ENCODE peak calls at places on chromosomes 7 and 10, in five cellular contexts. K is HepG2, J is GM12878, T is WTC11, C is K562. U is an unnamed sample.

GRCh38 chr10:10293431-10293830 is 724.2 kb upstream of the CELF2 start:
- DNase-seq in K (no peak), J (no peak), T (peak), C (no peak), U (no peak)

GRCh38 chr7:79245623-79246249 is 207.7 kb downstream of the MAGI2 start:
- DNase-seq in K (peak), J (no peak), T (no peak), C (no peak), U (no peak)

GRCh38 chr7:128299109-128299514 is 44.6 kb downstream of the RBM28 start:
- DNase-seq in K (no peak), J (no peak), T (peak), C (no peak), U (no peak)

GRCh38 chr7:94022550-94022949 is 18.4 kb upstream of the BET1 start:
- DNase-seq in K (no peak), J (no peak), T (no peak), C (no peak), U (no peak)

GRCh38 chr7:69457912-69458491 is 140.3 kb upstream of the AUTS2 start:
- DNase-seq in K (no peak), J (no peak), T (peak), C (no peak), U (no peak)

GRCh38 chr10:114281461-114281860 is 42.4 kb downstream of the VWA2 start:
- DNase-seq in K (no peak), J (no peak), T (no peak), C (no peak), U (no peak)

GRCh38 chr10:131475043-131475442 is 163.5 kb upstream of the TCERG1L start:
- DNase-seq in K (no peak), J (no peak), T (no peak), C (no peak), U (no peak)

GRCh38 chr10:5168897-5169296 is 16.1 kb downstream of the AKR1C8 start:
- DNase-seq in K (peak), J (no peak), T (no peak), C (no peak), U (no peak)

GRCh38 chr7:91050677-91051076 is 213.6 kb upstream of the FZD1 start:
- DNase-seq in K (no peak), J (no peak), T (no peak), C (no peak), U (no peak)

GRCh38 chr7:27213150-27213903 is 13.4 kb upstream of the HOXA13 start:
- DNase-seq in K (no peak), J (no peak), T (no peak), C (no peak), U (no peak)

GRCh38 chr7:156220701-156221100 is 408.4 kb upstream of the SHH start:
- DNase-seq in K (no peak), J (no peak), T (no peak), C (no peak), U (no peak)

GRCh38 chr7:12357508-12357907 is 46.2 kb downstream of the VWDE start:
- DNase-seq in K (no peak), J (no peak), T (no peak), C (no peak), U (no peak)

GRCh38 chr10:114716811-114717404 is 58.8 kb upstream of the ABLIM1 start:
- DNase-seq in K (no peak), J (no peak), T (no peak), C (no peak), U (no peak)

GRCh38 chr7:129262333-129262732 is 37.5 kb downstream of the AHCYL2 start:
- DNase-seq in K (no peak), J (no peak), T (no peak), C (no peak), U (no peak)

GRCh38 chr7:154591544-154591943 is 411.4 kb downstream of the PAXIP1 start:
- DNase-seq in K (no peak), J (no peak), T (no peak), C (no peak), U (no peak)

GRCh38 chr7:31052841-31053601 is 913 bp downstream of the ADCYAP1R1 start:
- DNase-seq in K (no peak), J (no peak), T (peak), C (no peak), U (no peak)

GRCh38 chr10:121886997-121887622 is 40.7 kb downstream of the ATE1 start:
- DNase-seq in K (peak), J (no peak), T (peak), C (peak), U (peak)

GRCh38 chr7:50778189-50778588 is 4.5 kb downstream of the GRB10 start:
- DNase-seq in K (peak), J (no peak), T (no peak), C (no peak), U (no peak)

GRCh38 chr7:32251659-32252058 is 181.5 kb upstream of the PDE1C start:
- DNase-seq in K (no peak), J (no peak), T (no peak), C (no peak), U (no peak)
- TF ChIP-seq ESRRA in K (no peak), J (no peak), T (no peak), C (no peak), U (no peak)

DNA sequence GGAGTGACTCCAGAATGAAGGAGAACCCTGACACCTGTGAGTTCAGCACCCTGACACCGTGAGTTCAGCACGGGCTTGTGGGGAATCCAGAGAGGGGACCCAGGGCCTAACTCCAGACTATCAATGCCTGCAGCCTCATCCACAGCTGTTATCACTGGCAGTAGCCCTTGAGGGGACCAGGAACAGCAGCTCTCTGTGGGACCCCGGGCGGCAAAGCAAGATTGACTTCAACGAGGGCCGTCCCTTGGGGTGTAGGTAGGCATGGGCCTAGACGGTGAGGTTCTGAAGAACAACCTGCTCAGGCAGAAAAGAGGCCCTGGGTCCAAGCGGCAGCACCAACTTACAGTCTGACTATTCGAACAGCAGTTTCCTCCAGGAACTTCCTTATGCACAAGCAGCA is 8.9 kb downstream of the GRID1 start:
- DNase-seq in K (no peak), J (no peak), T (no peak), C (no peak), U (no peak)
- TF ChIP-seq ESRRA in K (no peak), J (no peak), T (no peak), C (no peak), U (no peak)

GRCh38 chr10:12061124-12061523 is 7.6 kb upstream of the DHTKD1 start:
- DNase-seq in K (no peak), J (no peak), T (no peak), C (no peak), U (no peak)
- TF ChIP-seq ESRRA in K (no peak), J (no peak), T (no peak), C (no peak), U (no peak)

GRCh38 chr10:101562231-101562630 is 25.8 kb downstream of the POLL start:
- DNase-seq in K (no peak), J (no peak), T (no peak), C (no peak), U (no peak)
- TF ChIP-seq ESRRA in K (no peak), J (no peak), T (no peak), C (no peak), U (no peak)